ENCODE peak calls at places on chromosomes 16 and 17, in four cellular contexts. M is H9, K is mesendoderm, I is H1. D is an unnamed sample.
A peak's percentile ranks its signal among the peaks of the same experiment; 100 is the strongest.

GRCh38 chr16:66988197-66988788 is at the start of gene CES4A:
- DNase-seq in M (no peak), K (no peak), I (no peak), D (peak; percentile 73)

GRCh38 chr17:45895304-45895968 is 1.1 kb downstream of the MAPT start:
- DNase-seq in M (peak; percentile 59), K (peak; percentile 27), I (no peak), D (no peak)

GRCh38 chr17:19805006-19805405 is 56.9 kb upstream of the ALDH3A1 start:
- DNase-seq in K (no peak), M (no peak), I (no peak), D (peak; percentile 31)

GRCh38 chr16:13441675-13442074 is 478.3 kb upstream of the ERCC4 start:
- DNase-seq in I (no peak), K (peak; percentile 73), M (no peak), D (no peak)

GRCh38 chr17:39634384-39634871 is 2.5 kb upstream of the STARD3 start:
- DNase-seq in I (no peak), M (no peak), K (peak; percentile 64), D (peak; percentile 44)

GRCh38 chr16:48961546-48961945 is 320.1 kb downstream of the CBLN1 start:
- DNase-seq in M (no peak), K (no peak), I (no peak), D (no peak)

GRCh38 chr16:23391381-23392222 is 61.4 kb downstream of the COG7 start:
- DNase-seq in K (no peak), M (no peak), I (no peak), D (no peak)

GRCh38 chr17:64632193-64632592 is 29.9 kb downstream of the SMURF2 start:
- DNase-seq in M (no peak), I (no peak), K (no peak), D (no peak)

GRCh38 chr17:83007504-83008475 is 71.6 kb upstream of the METRNL start:
- DNase-seq in I (no peak), K (no peak), M (no peak), D (no peak)

GRCh38 chr17:8791910-8792270 is 7.3 kb downstream of the MFSD6L start:
- DNase-seq in I (no peak), M (peak; percentile 20), K (peak; percentile 79), D (peak; percentile 51)

GRCh38 chr16:56191807-56192643 is 736 bp downstream of the GNAO1 start:
- DNase-seq in K (peak; percentile 19), I (no peak), M (no peak), D (no peak)

GRCh38 chr17:40645291-40645690 is 2.3 kb downstream of the SMARCE1 start:
- DNase-seq in M (no peak), I (no peak), K (no peak), D (no peak)

GRCh38 chr16:89919535-89920406 is 1.1 kb downstream of the MC1R start:
- DNase-seq in I (no peak), M (peak; percentile 29), K (no peak), D (no peak)

GRCh38 chr17:74386397-74386796 is 19.1 kb downstream of the GPR142 start:
- DNase-seq in I (no peak), M (no peak), K (no peak), D (no peak)

GRCh38 chr17:40318835-40319332 is 9.9 kb downstream of the RARA start:
- DNase-seq in M (no peak), I (no peak), K (no peak), D (no peak)

GRCh38 chr17:42251115-42251514 is 25.1 kb downstream of the STAT5B start:
- DNase-seq in I (no peak), K (peak; percentile 41), M (no peak), D (no peak)

GRCh38 chr16:55115506-55115905 is 184.8 kb downstream of the IRX5 start:
- DNase-seq in K (no peak), M (no peak), I (no peak), D (no peak)

GRCh38 chr16:89345663-89346150 is 128.2 kb downstream of the ZNF778 start:
- DNase-seq in K (no peak), I (no peak), M (no peak), D (no peak)

GRCh38 chr17:79125503-79125902 is 50.9 kb downstream of the ENGASE start:
- DNase-seq in I (no peak), K (no peak), M (no peak), D (no peak)

DNA sequence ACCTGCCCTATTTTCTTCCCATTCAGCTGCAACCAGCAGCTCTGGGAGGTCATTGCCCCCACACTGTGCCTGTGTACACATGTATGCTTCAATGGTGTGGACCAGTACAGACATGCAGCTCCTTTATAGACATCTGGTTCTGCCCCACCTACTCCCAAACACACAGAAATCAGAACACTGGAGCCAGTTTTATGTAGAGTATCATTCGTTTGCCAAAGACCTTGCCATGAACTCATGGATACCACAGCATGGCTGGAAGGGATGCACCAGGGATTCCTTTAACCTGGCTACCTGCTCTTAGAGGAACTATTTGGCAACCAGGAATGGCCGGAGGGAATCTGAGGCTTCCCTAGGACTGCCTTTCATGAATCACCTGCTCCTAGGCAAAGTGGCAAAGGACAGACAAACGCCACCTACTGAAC is 60.4 kb downstream of the ZFHX3 start:
- DNase-seq in M (no peak), K (no peak), I (no peak), D (no peak)
- H2BK5ac ChIP-seq in M (no peak overlapping the region), K (no peak overlapping the region), I (no peak overlapping the region), D (no peak overlapping the region)

GRCh38 chr16:59341368-59341767 is 607.3 kb upstream of the GOT2 start:
- DNase-seq in K (peak; percentile 49), I (no peak), M (no peak), D (no peak)
- H3K4ac ChIP-seq in K (no peak overlapping the region), I (no peak overlapping the region), M (no peak overlapping the region), D (no peak overlapping the region)

GRCh38 chr16:4913774-4914525 is 23.0 kb downstream of the PPL start:
- DNase-seq in I (no peak), K (no peak), M (no peak), D (no peak)
- H4K5ac ChIP-seq in I (peak overlapping the region; percentile 38), K (no peak overlapping the region), M (no peak overlapping the region), D (no peak overlapping the region)

GRCh38 chr17:28466001-28466400 is 7.4 kb upstream of the SLC13A2 start:
- DNase-seq in K (no peak), I (no peak), M (no peak), D (no peak)
- H2BK5ac ChIP-seq in K (no peak overlapping the region), I (no peak overlapping the region), M (no peak overlapping the region), D (no peak overlapping the region)

D was measured in IMR-90.